ENCODE peak calls at places on chromosome 11, in seven cellular contexts. X is CD4-positive, alpha-beta T cell; Z is glutamatergic neuron; F is ovary; T is kidney epithelial cell; H is GM06990; Q is suprapubic skin. O is an unnamed sample.

GRCh38 chr11:103338621-103339484 is 229.6 kb downstream of the DYNC2H1 start:
- DNase-seq in X (no peak), Z (peak; percentile 27), F (no peak), T (no peak), H (no peak), Q (no peak), O (no peak)

GRCh38 chr11:89355649-89356048 is 135.5 kb downstream of the NOX4 start:
- DNase-seq in X (no peak), Z (no peak), F (no peak), T (no peak), H (no peak), Q (no peak), O (no peak)

GRCh38 chr11:128359515-128359914 is 227.8 kb downstream of the ETS1 start:
- DNase-seq in X (no peak), Z (no peak), F (no peak), T (no peak), H (no peak), Q (no peak), O (no peak)

GRCh38 chr11:79237676-79238075 is 203.2 kb downstream of the TENM4 start:
- DNase-seq in X (no peak), Z (no peak), F (no peak), T (peak; percentile 86), H (no peak), Q (no peak), O (no peak)

GRCh38 chr11:86592047-86592564 is 80.3 kb downstream of the ME3 start:
- DNase-seq in X (no peak), Z (no peak), F (no peak), T (no peak), H (no peak), Q (no peak), O (no peak)

GRCh38 chr11:119335091-119335654 is 846 bp downstream of the RNF26 start:
- DNase-seq in X (no peak), Z (no peak), F (no peak), T (no peak), H (no peak), Q (peak; percentile 70), O (no peak)

GRCh38 chr11:1546536-1547466 is 25.3 kb downstream of the DUSP8 start:
- DNase-seq in X (no peak), Z (peak; percentile 76), F (no peak), T (no peak), H (peak; percentile 39), Q (no peak), O (no peak)

GRCh38 chr11:70764356-70764905 is 366.1 kb downstream of the CTTN start:
- DNase-seq in X (no peak), Z (no peak), F (no peak), T (no peak), H (no peak), Q (no peak), O (no peak)

GRCh38 chr11:33515347-33515746 is 185.3 kb downstream of the C11orf91 start:
- DNase-seq in X (no peak), Z (no peak), F (no peak), T (no peak), H (peak; percentile 25), Q (no peak), O (no peak)

GRCh38 chr11:41449483-41450050 is 9.9 kb downstream of the LRRC4C start:
- DNase-seq in X (no peak), Z (no peak), F (no peak), T (no peak), H (no peak), Q (no peak), O (no peak)

GRCh38 chr11:438101-438844 is 3.5 kb downstream of the ANO9 start:
- DNase-seq in X (no peak), Z (no peak), F (no peak), T (no peak), H (no peak), Q (no peak), O (no peak)

GRCh38 chr11:130551388-130551787 is 102.9 kb downstream of the ADAMTS15 start:
- DNase-seq in X (no peak), Z (no peak), F (no peak), T (no peak), H (no peak), Q (no peak), O (no peak)

GRCh38 chr11:64339319-64339718 is 685 bp upstream of the CCDC88B start:
- DNase-seq in X (no peak), Z (no peak), F (no peak), T (no peak), H (no peak), Q (no peak), O (no peak)

GRCh38 chr11:73200256-73200655 is 17.8 kb upstream of the P2RY2 start:
- DNase-seq in X (no peak), Z (peak; percentile 5), F (no peak), T (no peak), H (no peak), Q (no peak), O (no peak)

GRCh38 chr11:110298298-110298765 is 1.9 kb upstream of the RDX start:
- DNase-seq in X (no peak), Z (no peak), F (no peak), T (no peak), H (no peak), Q (no peak), O (no peak)

GRCh38 chr11:2394818-2395105 is 5.8 kb upstream of the TSSC4 start:
- DNase-seq in X (no peak), Z (no peak), F (no peak), T (no peak), H (no peak), Q (no peak), O (no peak)

GRCh38 chr11:115238802-115239201 is 265.4 kb downstream of the CADM1 start:
- DNase-seq in X (no peak), Z (no peak), F (no peak), T (no peak), H (no peak), Q (no peak), O (no peak)

GRCh38 chr11:124887667-124888013 is 10.0 kb downstream of the ROBO4 start:
- DNase-seq in X (no peak), Z (no peak), F (no peak), T (no peak), H (no peak), Q (no peak), O (peak; percentile 24)

GRCh38 chr11:79045811-79046304 is 395.0 kb downstream of the TENM4 start:
- DNase-seq in X (no peak), Z (no peak), F (no peak), T (no peak), H (no peak), Q (no peak), O (no peak)

GRCh38 chr11:130611791-130612251 is 163.4 kb downstream of the ADAMTS15 start:
- DNase-seq in X (no peak), Z (no peak), F (no peak), T (no peak), H (no peak), Q (no peak), O (peak; percentile 22)

GRCh38 chr11:131691558-131692041 is 321.2 kb downstream of the NTM start:
- DNase-seq in X (no peak), Z (peak; percentile 77), F (no peak), T (no peak), H (peak; percentile 46), Q (no peak), O (no peak)
- TF ChIP-seq CTCF in X (peak; percentile 13), Z (peak; percentile 94), F (no peak), T (peak; percentile 50), H (peak; percentile 34), Q (peak; percentile 10), O (peak; percentile 82)

GRCh38 chr11:113106507-113106906 is 145.3 kb downstream of the NCAM1 start:
- DNase-seq in X (no peak), Z (no peak), F (no peak), T (peak; percentile 18), H (no peak), Q (no peak), O (no peak)
- TF ChIP-seq CTCF in X (no peak), Z (no peak), F (no peak), T (no peak), H (no peak), Q (no peak), O (no peak)

GRCh38 chr11:69726019-69726418 is 22.2 kb upstream of the FGF19 start:
- DNase-seq in X (no peak), Z (no peak), F (no peak), T (no peak), H (no peak), Q (no peak), O (no peak)

GRCh38 chr11:69718912-69719311 is 15.1 kb upstream of the FGF19 start:
- DNase-seq in X (no peak), Z (no peak), F (no peak), T (no peak), H (no peak), Q (no peak), O (no peak)

GRCh38 chr11:69721061-69721460 is 17.2 kb upstream of the FGF19 start:
- DNase-seq in X (no peak), Z (no peak), F (no peak), T (no peak), H (no peak), Q (no peak), O (no peak)

GRCh38 chr11:69718147-69718546 is 14.3 kb upstream of the FGF19 start:
- DNase-seq in X (no peak), Z (peak; percentile 88), F (no peak), T (no peak), H (peak; percentile 33), Q (no peak), O (no peak)

GRCh38 chr11:69721745-69722144 is 17.9 kb upstream of the FGF19 start:
- DNase-seq in X (no peak), Z (no peak), F (no peak), T (no peak), H (no peak), Q (no peak), O (no peak)
- TF ChIP-seq CTCF in X (no peak), Z (no peak), F (no peak), T (peak; percentile 53), H (peak; percentile 32), Q (no peak), O (peak; percentile 20)

GRCh38 chr11:112780351-112781043 is 180.7 kb upstream of the NCAM1 start:
- DNase-seq in X (no peak), Z (no peak), F (no peak), T (no peak), H (no peak), Q (no peak), O (no peak)
- TF ChIP-seq CTCF in X (no peak), Z (no peak), F (no peak), T (no peak), H (no peak), Q (no peak), O (no peak)

GRCh38 chr11:10107522-10107921 is 186.5 kb downstream of the SBF2 start:
- DNase-seq in X (no peak), Z (no peak), F (no peak), T (no peak), H (no peak), Q (no peak), O (no peak)
- TF ChIP-seq CTCF in X (no peak), Z (no peak), F (no peak), T (no peak), H (no peak), Q (no peak), O (no peak)

O was measured in type B pancreatic cell.